ENCODE peak calls at places on chromosomes 5 and 9, in seven cellular contexts. Z is GM23248, W is HepG2, V is K562, Q is keratinocyte, M is Karpas-422, H is IMR-90. J is an unnamed sample.

GRCh38 chr9:755454-756381 is 85.8 kb upstream of the DMRT1 start:
- DNase-seq in H (peak; percentile 92), Q (peak; percentile 50), V (no peak), W (peak; percentile 93), M (no peak), Z (peak; percentile 89), J (no peak)

GRCh38 chr9:133210202-133210532 is 1.1 kb upstream of the OBP2B start:
- DNase-seq in V (no peak), Z (no peak), W (peak; percentile 11), M (no peak), Q (no peak), H (no peak), J (no peak)

GRCh38 chr9:76403352-76403751 is 9.1 kb upstream of the RFK start:
- DNase-seq in V (no peak), H (peak; percentile 85), Z (peak; percentile 90), Q (no peak), W (peak; percentile 64), M (peak; percentile 65), J (peak; percentile 64)

GRCh38 chr9:134051319-134051718 is 16.5 kb downstream of the BRD3 start:
- DNase-seq in W (no peak), H (no peak), Z (no peak), M (no peak), Q (no peak), V (no peak), J (no peak)

GRCh38 chr9:104810421-104811339 is 46.8 kb downstream of the NIPSNAP3B start:
- DNase-seq in V (no peak), M (no peak), Z (peak; percentile 52), H (peak; percentile 59), W (no peak), Q (no peak), J (no peak)

GRCh38 chr5:98069876-98070512 is 703.5 kb upstream of the RGMB start:
- DNase-seq in V (no peak), M (no peak), Z (peak; percentile 11), W (no peak), Q (no peak), H (peak; percentile 43), J (no peak)

GRCh38 chr5:164000819-164001218 is 495.4 kb downstream of the MAT2B start:
- DNase-seq in W (no peak), H (no peak), Q (no peak), M (no peak), Z (no peak), V (no peak), J (no peak)

GRCh38 chr5:138528208-138528607 is 14.8 kb downstream of the ETF1 start:
- DNase-seq in Q (no peak), Z (peak; percentile 34), W (peak; percentile 73), H (peak; percentile 48), M (no peak), V (no peak), J (no peak)

GRCh38 chr5:162052671-162053070 is 14.9 kb upstream of the GABRG2 start:
- DNase-seq in V (no peak), M (no peak), Z (no peak), H (no peak), Q (no peak), W (no peak), J (no peak)

GRCh38 chr5:170781946-170782345 is 1.6 kb upstream of the GABRP start:
- DNase-seq in W (no peak), Z (no peak), V (no peak), M (no peak), Q (no peak), H (no peak), J (no peak)

GRCh38 chr9:137301086-137301947 is 754 bp downstream of the NRARP start:
- DNase-seq in V (peak; percentile 70), M (no peak), Z (peak; percentile 59), Q (no peak), W (no peak), H (peak; percentile 39), J (peak; percentile 48)

GRCh38 chr5:33319841-33320240 is 120.9 kb upstream of the TARS1 start:
- DNase-seq in Z (peak; percentile 44), V (no peak), W (no peak), H (no peak), Q (no peak), M (no peak), J (no peak)
- H3K4me1 ChIP-seq in Z (peaks cover 66% of the 10 kb centered on the region), V (no peaks in the 10 kb centered on the region), W (no peaks in the 10 kb centered on the region), H (peaks cover 6% of the 10 kb centered on the region), Q (peaks cover 23% of the 10 kb centered on the region), M (no peaks in the 10 kb centered on the region), J (no peaks in the 10 kb centered on the region)

GRCh38 chr9:93659044-93659836 is 82.9 kb downstream of the PHF2 start:
- DNase-seq in M (no peak), Z (no peak), W (no peak), H (no peak), V (no peak), Q (no peak), J (no peak)
- H3K36me3 ChIP-seq in M (no peaks in the 10 kb centered on the region), Z (no peaks in the 10 kb centered on the region), W (peaks cover 3% of the 10 kb centered on the region), H (peaks cover 50% of the 10 kb centered on the region), V (peaks cover 14% of the 10 kb centered on the region), Q (peaks cover 3% of the 10 kb centered on the region), J (peaks cover 33% of the 10 kb centered on the region)

GRCh38 chr9:27351438-27351837 is 54.5 kb upstream of the EQTN start:
- DNase-seq in W (no peak), Q (no peak), H (no peak), Z (no peak), M (no peak), V (no peak), J (no peak)

GRCh38 chr9:27352457-27353188 is 55.7 kb upstream of the EQTN start:
- DNase-seq in M (no peak), V (no peak), H (no peak), Z (no peak), W (no peak), Q (no peak), J (no peak)

GRCh38 chr9:27356446-27356845 is 59.5 kb upstream of the EQTN start:
- DNase-seq in Q (no peak), V (no peak), Z (no peak), W (no peak), H (no peak), M (no peak), J (no peak)

GRCh38 chr9:27355166-27355565 is 58.2 kb upstream of the EQTN start:
- DNase-seq in W (no peak), V (no peak), H (no peak), Z (no peak), M (no peak), Q (no peak), J (no peak)

GRCh38 chr9:27353405-27354229 is 56.7 kb upstream of the EQTN start:
- DNase-seq in V (no peak), M (peak; percentile 61), H (no peak), W (no peak), Z (peak; percentile 39), Q (no peak), J (no peak)
- H3K27ac ChIP-seq in V (no peak overlapping the region), M (no peak overlapping the region), H (no peak overlapping the region), W (no peak overlapping the region), Z (no peak overlapping the region), Q (no peak overlapping the region), J (no peak overlapping the region)

DNA sequence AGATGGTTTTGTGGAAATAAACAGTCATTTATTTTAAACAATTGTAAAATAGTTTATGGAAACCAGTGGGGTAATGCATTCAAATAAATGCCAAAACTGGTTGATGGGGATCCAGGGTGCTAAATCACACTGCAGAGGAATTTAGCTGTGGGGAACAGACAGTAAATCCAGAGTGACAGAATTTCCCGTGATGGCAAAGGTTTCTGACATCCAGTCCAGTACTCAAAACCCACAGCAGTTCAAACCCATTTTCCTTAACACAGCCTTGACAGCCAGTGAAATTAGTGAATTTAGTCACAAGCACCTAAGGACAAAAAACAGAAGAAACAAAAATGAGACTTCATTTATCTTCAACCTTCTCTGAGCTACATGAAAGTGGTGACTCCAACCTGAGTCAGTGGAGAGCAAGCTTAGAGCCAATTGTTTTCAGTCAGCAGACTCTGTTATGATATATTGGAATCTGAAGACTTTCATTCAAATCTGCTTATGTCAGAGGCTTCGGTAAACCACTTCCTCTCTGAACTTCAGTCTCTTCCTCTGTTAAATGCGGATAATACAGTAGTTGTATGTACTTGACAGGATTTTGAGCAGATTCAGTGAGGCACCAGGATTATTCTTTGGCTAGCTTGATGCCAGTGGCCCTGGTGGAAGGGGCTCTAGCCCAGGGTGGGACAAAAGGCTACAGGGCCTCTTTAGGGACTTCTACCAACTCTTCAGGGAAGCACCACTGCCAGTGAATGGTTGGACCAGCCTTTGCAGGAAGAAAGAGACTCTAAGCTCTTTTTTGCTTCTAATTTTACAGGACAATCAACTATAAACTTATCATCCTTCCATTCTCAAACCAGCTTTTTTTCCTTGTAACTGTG is 185.3 kb downstream of the MAPKAP1 start:
- DNase-seq in Z (peak; percentile 95), H (peak; percentile 97), M (no peak), W (peak; percentile 35), Q (peak; percentile 48), V (no peak), J (peak; percentile 87)
- H3K4me1 ChIP-seq in Z (peaks cover 50% of the 10 kb centered on the region), H (peaks cover 24% of the 10 kb centered on the region), M (peaks cover 8% of the 10 kb centered on the region), W (no peaks in the 10 kb centered on the region), Q (peaks cover 32% of the 10 kb centered on the region), V (no peaks in the 10 kb centered on the region), J (peaks cover 21% of the 10 kb centered on the region)

GRCh38 chr5:179873176-179873575 is 14.6 kb upstream of the MRNIP start:
- DNase-seq in V (no peak), W (no peak), Z (no peak), Q (no peak), M (no peak), H (no peak), J (no peak)
- H3K36me3 ChIP-seq in V (peaks cover 74% of the 10 kb centered on the region), W (peaks cover 22% of the 10 kb centered on the region), Z (peaks cover 27% of the 10 kb centered on the region), Q (peaks cover 50% of the 10 kb centered on the region), M (peaks cover 11% of the 10 kb centered on the region), H (peaks cover 69% of the 10 kb centered on the region), J (peaks cover 32% of the 10 kb centered on the region)

GRCh38 chr9:83043583-83043982 is 19.4 kb downstream of the RASEF start:
- DNase-seq in W (no peak), M (no peak), H (no peak), Z (peak; percentile 13), V (no peak), Q (no peak), J (no peak)

GRCh38 chr9:83039303-83039702 is 23.6 kb downstream of the RASEF start:
- DNase-seq in M (no peak), Q (no peak), Z (no peak), W (no peak), H (no peak), V (no peak), J (no peak)

GRCh38 chr9:83036043-83036442 is 26.9 kb downstream of the RASEF start:
- DNase-seq in Z (no peak), Q (no peak), H (no peak), V (no peak), M (no peak), W (no peak), J (no peak)

GRCh38 chr9:83041771-83042170 is 21.2 kb downstream of the RASEF start:
- DNase-seq in Q (no peak), W (no peak), H (peak; percentile 48), M (peak; percentile 6), V (no peak), Z (no peak), J (no peak)
- H3K27ac ChIP-seq in Q (no peak overlapping the region), W (no peak overlapping the region), H (no peak overlapping the region), M (no peak overlapping the region), V (no peak overlapping the region), Z (no peak overlapping the region), J (no peak overlapping the region)

DNA sequence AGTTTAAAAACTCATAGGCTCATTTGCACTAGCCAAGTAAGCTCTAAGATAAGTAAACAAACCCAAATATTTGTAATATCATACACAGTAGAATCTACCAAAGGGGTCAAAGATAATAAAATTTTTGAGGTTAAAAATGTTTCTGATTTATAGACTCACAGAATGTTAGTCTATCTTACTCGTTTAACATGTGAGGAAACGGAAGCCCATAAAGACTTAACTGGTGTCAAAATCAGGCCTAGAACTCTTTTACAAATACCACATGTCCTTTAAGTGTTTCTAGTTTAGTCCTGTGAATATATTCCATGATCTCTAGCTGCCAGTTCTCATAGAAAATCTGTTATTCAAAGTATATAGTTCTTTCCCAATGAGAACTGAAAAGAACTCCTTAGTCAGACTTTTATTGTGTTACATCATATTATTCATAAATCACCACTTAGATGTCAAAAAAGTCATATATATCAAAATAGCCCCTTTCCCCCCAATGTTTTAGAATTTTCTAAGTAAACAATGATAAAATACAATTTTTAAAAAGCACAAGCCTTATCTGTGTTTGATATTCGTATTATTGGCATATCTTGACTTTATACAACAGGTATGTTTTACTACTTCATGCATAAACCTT is 13.9 kb downstream of the RAB14 start:
- DNase-seq in W (no peak), V (no peak), Z (no peak), M (no peak), Q (no peak), H (peak; percentile 15), J (no peak)
- H3K4me1 ChIP-seq in W (peaks cover 70% of the 10 kb centered on the region), V (no peaks in the 10 kb centered on the region), Z (peaks cover 34% of the 10 kb centered on the region), M (peaks cover 99% of the 10 kb centered on the region), Q (peaks cover 14% of the 10 kb centered on the region), H (peaks cover 12% of the 10 kb centered on the region), J (peaks cover 50% of the 10 kb centered on the region)

J was measured in CD4-positive, CD25-positive, alpha-beta regulatory T cell.